ENCODE peak calls at places on chromosomes 2 and 18, in six cellular contexts. One of them, this sample, is unnamed.

GRCh38 chr18:51890762-51891161 is 449.2 kb upstream of the DCC start:
- DNase-seq in neuronal stem cell: no peak
- DNase-seq in cardiac muscle cell: no peak
- DNase-seq in NT2/D1: no peak
- DNase-seq in HEK293T: no peak
- DNase-seq in mesenteric fat pad: no peak
- DNase-seq in this sample: peak

GRCh38 chr2:209636066-209636465 is 135.6 kb upstream of the UNC80 start:
- DNase-seq in neuronal stem cell: no peak
- DNase-seq in cardiac muscle cell: no peak
- DNase-seq in NT2/D1: no peak
- DNase-seq in HEK293T: no peak
- DNase-seq in mesenteric fat pad: no peak
- DNase-seq in this sample: no peak

GRCh38 chr18:35456181-35456850 is 41.4 kb downstream of the INO80C start:
- DNase-seq in neuronal stem cell: no peak
- DNase-seq in cardiac muscle cell: peak
- DNase-seq in NT2/D1: no peak
- DNase-seq in HEK293T: no peak
- DNase-seq in mesenteric fat pad: no peak
- DNase-seq in this sample: no peak

GRCh38 chr2:144560254-144560653 is 40.3 kb upstream of the ZEB2 start:
- DNase-seq in neuronal stem cell: no peak
- DNase-seq in cardiac muscle cell: no peak
- DNase-seq in NT2/D1: no peak
- DNase-seq in HEK293T: no peak
- DNase-seq in mesenteric fat pad: no peak
- DNase-seq in this sample: no peak

GRCh38 chr2:133326651-133327397 is 241.4 kb downstream of the NCKAP5 start:
- DNase-seq in neuronal stem cell: no peak
- DNase-seq in cardiac muscle cell: peak
- DNase-seq in NT2/D1: no peak
- DNase-seq in HEK293T: no peak
- DNase-seq in mesenteric fat pad: no peak
- DNase-seq in this sample: no peak

GRCh38 chr18:43115076-43116035 is at the start of gene RIT2:
- DNase-seq in neuronal stem cell: no peak
- DNase-seq in cardiac muscle cell: no peak
- DNase-seq in NT2/D1: no peak
- DNase-seq in HEK293T: no peak
- DNase-seq in mesenteric fat pad: no peak
- DNase-seq in this sample: no peak

GRCh38 chr2:64526034-64526433 is 1.9 kb downstream of the AFTPH start:
- DNase-seq in neuronal stem cell: no peak
- DNase-seq in cardiac muscle cell: no peak
- DNase-seq in NT2/D1: no peak
- DNase-seq in HEK293T: no peak
- DNase-seq in mesenteric fat pad: no peak
- DNase-seq in this sample: no peak

GRCh38 chr2:150752229-150752628 is 264.8 kb upstream of the RND3 start:
- DNase-seq in neuronal stem cell: no peak
- DNase-seq in cardiac muscle cell: no peak
- DNase-seq in NT2/D1: no peak
- DNase-seq in HEK293T: no peak
- DNase-seq in mesenteric fat pad: no peak
- DNase-seq in this sample: no peak

GRCh38 chr18:56532176-56532840 is 106.1 kb downstream of the TXNL1 start:
- DNase-seq in neuronal stem cell: no peak
- DNase-seq in cardiac muscle cell: peak
- DNase-seq in NT2/D1: no peak
- DNase-seq in HEK293T: no peak
- DNase-seq in mesenteric fat pad: no peak
- DNase-seq in this sample: no peak

GRCh38 chr18:2083691-2084090 is 487.6 kb downstream of the METTL4 start:
- DNase-seq in neuronal stem cell: no peak
- DNase-seq in cardiac muscle cell: no peak
- DNase-seq in NT2/D1: no peak
- DNase-seq in HEK293T: no peak
- DNase-seq in mesenteric fat pad: no peak
- DNase-seq in this sample: no peak

This sample was measured in erythroblast.